ENCODE peak calls at places on chromosomes 5 and 9, in seven cellular contexts. X, Z, Y, U, A, N and C are unnamed samples.

GRCh38 chr5:144812770-144813169 is 642.1 kb downstream of the KCTD16 start:
- DNase-seq in X (no peak), Z (no peak), Y (peak), U (peak), A (no peak), N (peak), C (peak)

GRCh38 chr9:109972026-109973005 is 192.3 kb downstream of the PALM2AKAP2 start:
- DNase-seq in X (no peak), Z (no peak), Y (no peak), U (no peak), A (no peak), N (no peak), C (no peak)

GRCh38 chr9:126057036-126057435 is 269.6 kb upstream of the MVB12B start:
- DNase-seq in X (no peak), Z (no peak), Y (peak), U (no peak), A (no peak), N (no peak), C (no peak)

GRCh38 chr5:53364098-53364497 is 116.3 kb upstream of the FST start:
- DNase-seq in X (peak), Z (no peak), Y (no peak), U (no peak), A (no peak), N (no peak), C (no peak)

GRCh38 chr5:34656001-34656699 is at the start of gene RAI14:
- DNase-seq in X (peak), Z (peak), Y (peak), U (no peak), A (peak), N (peak), C (peak)

GRCh38 chr5:178267245-178267644 is 34.6 kb upstream of the PHYKPL start:
- DNase-seq in X (no peak), Z (no peak), Y (no peak), U (no peak), A (no peak), N (no peak), C (no peak)

GRCh38 chr9:112544477-112544876 is 57.9 kb downstream of the KIAA1958 start:
- DNase-seq in X (no peak), Z (no peak), Y (no peak), U (no peak), A (no peak), N (no peak), C (no peak)

GRCh38 chr9:69919461-69920061 is 98.9 kb downstream of the CFAP95 start:
- DNase-seq in X (no peak), Z (no peak), Y (peak), U (peak), A (no peak), N (no peak), C (no peak)

GRCh38 chr5:5104550-5104949 is 35.6 kb upstream of the ADAMTS16 start:
- DNase-seq in X (no peak), Z (no peak), Y (no peak), U (no peak), A (no peak), N (no peak), C (no peak)

GRCh38 chr5:60673329-60673728 is 26.6 kb downstream of the DEPDC1B start:
- DNase-seq in X (no peak), Z (no peak), Y (no peak), U (no peak), A (no peak), N (no peak), C (no peak)

GRCh38 chr9:82456621-82457020 is 468.0 kb downstream of the SPATA31D1 start:
- DNase-seq in X (no peak), Z (no peak), Y (peak), U (peak), A (no peak), N (no peak), C (no peak)

GRCh38 chr9:127049581-127049980 is 72.9 kb downstream of the ANGPTL2 start:
- DNase-seq in X (no peak), Z (no peak), Y (peak), U (no peak), A (no peak), N (no peak), C (no peak)

GRCh38 chr9:87375397-87376073 is 122.1 kb upstream of the DAPK1 start:
- DNase-seq in X (no peak), Z (no peak), Y (no peak), U (no peak), A (no peak), N (no peak), C (no peak)

GRCh38 chr5:176400382-176401156 is 12.0 kb downstream of the HIGD2A start:
- DNase-seq in X (no peak), Z (no peak), Y (no peak), U (no peak), A (peak), N (no peak), C (no peak)

GRCh38 chr9:81321551-81321950 is 367.8 kb downstream of the TLE1 start:
- DNase-seq in X (no peak), Z (no peak), Y (no peak), U (no peak), A (no peak), N (no peak), C (no peak)

GRCh38 chr5:54702470-54702869 is 184.9 kb downstream of the SNX18 start:
- DNase-seq in X (no peak), Z (no peak), Y (no peak), U (no peak), A (no peak), N (no peak), C (no peak)

GRCh38 chr9:4717815-4718214 is 23.2 kb downstream of the AK3 start:
- DNase-seq in X (no peak), Z (no peak), Y (no peak), U (no peak), A (no peak), N (no peak), C (no peak)

GRCh38 chr5:149632311-149633251 is 51.3 kb downstream of the ARHGEF37 start:
- DNase-seq in X (no peak), Z (no peak), Y (peak), U (no peak), A (peak), N (no peak), C (no peak)

GRCh38 chr9:18666348-18666747 is 192.4 kb downstream of the ADAMTSL1 start:
- DNase-seq in X (no peak), Z (no peak), Y (peak), U (no peak), A (no peak), N (no peak), C (no peak)

GRCh38 chr5:14724633-14725032 is 60.1 kb downstream of the OTULIN start:
- DNase-seq in X (no peak), Z (no peak), Y (no peak), U (no peak), A (no peak), N (peak), C (no peak)

GRCh38 chr9:106583751-106584150 is 279.2 kb upstream of the ZNF462 start:
- DNase-seq in X (no peak), Z (no peak), Y (no peak), U (peak), A (no peak), N (no peak), C (no peak)

GRCh38 chr9:13513262-13513661 is 233.8 kb upstream of the MPDZ start:
- DNase-seq in X (no peak), Z (no peak), Y (peak), U (no peak), A (no peak), N (no peak), C (no peak)

GRCh38 chr9:112224401-112225289 is 49.5 kb upstream of the SUSD1 start:
- DNase-seq in X (no peak), Z (no peak), Y (peak), U (peak), A (no peak), N (no peak), C (no peak)

GRCh38 chr5:154194348-154195329 is 4.1 kb downstream of the GALNT10 start:
- DNase-seq in X (no peak), Z (no peak), Y (peak), U (no peak), A (peak), N (no peak), C (no peak)

GRCh38 chr5:140253985-140254384 is 48.9 kb downstream of the PFDN1 start:
- DNase-seq in X (no peak), Z (no peak), Y (peak), U (no peak), A (peak), N (peak), C (no peak)

GRCh38 chr5:180172447-180173197 is 36.4 kb downstream of the RASGEF1C start:
- DNase-seq in X (peak), Z (peak), Y (peak), U (no peak), A (no peak), N (no peak), C (no peak)

GRCh38 chr9:28267351-28267750 is 694.1 kb upstream of the C9orf72 start:
- DNase-seq in X (no peak), Z (no peak), Y (no peak), U (no peak), A (no peak), N (no peak), C (no peak)

GRCh38 chr9:86303316-86303975 is 21.1 kb upstream of the ISCA1 start:
- DNase-seq in X (no peak), Z (no peak), Y (no peak), U (no peak), A (no peak), N (no peak), C (no peak)

GRCh38 chr5:134070979-134071849 is 43.3 kb upstream of the TCF7 start:
- DNase-seq in X (no peak), Z (no peak), Y (no peak), U (no peak), A (peak), N (no peak), C (peak)

GRCh38 chr5:39164016-39164415 is 55.3 kb downstream of the FYB1 start:
- DNase-seq in X (no peak), Z (no peak), Y (no peak), U (no peak), A (no peak), N (peak), C (no peak)

GRCh38 chr9:124781967-124782660 is 5.2 kb downstream of the OLFML2A start:
- DNase-seq in X (no peak), Z (peak), Y (no peak), U (no peak), A (peak), N (no peak), C (no peak)

GRCh38 chr9:7402704-7403389 is 396.7 kb downstream of the DMAC1 start:
- DNase-seq in X (no peak), Z (no peak), Y (peak), U (peak), A (no peak), N (no peak), C (no peak)

GRCh38 chr9:15306068-15306756 is 804 bp downstream of the TTC39B start:
- DNase-seq in X (peak), Z (no peak), Y (peak), U (no peak), A (peak), N (peak), C (peak)

GRCh38 chr9:6000955-6001354 is 14.5 kb downstream of the RANBP6 start:
- DNase-seq in X (no peak), Z (no peak), Y (no peak), U (no peak), A (no peak), N (no peak), C (no peak)

GRCh38 chr5:138274189-138274853 is at the start of gene GFRA3:
- DNase-seq in X (no peak), Z (peak), Y (no peak), U (no peak), A (no peak), N (no peak), C (peak)

GRCh38 chr9:121636411-121636865 is 15.0 kb upstream of the DAB2IP start:
- DNase-seq in X (no peak), Z (no peak), Y (peak), U (no peak), A (no peak), N (peak), C (no peak)

GRCh38 chr9:107712390-107712789 is 222.8 kb upstream of the KLF4 start:
- DNase-seq in X (no peak), Z (no peak), Y (peak), U (peak), A (no peak), N (no peak), C (no peak)

GRCh38 chr5:14428302-14429081 is 153.1 kb upstream of the OTULINL start:
- DNase-seq in X (no peak), Z (no peak), Y (no peak), U (no peak), A (no peak), N (no peak), C (no peak)

GRCh38 chr5:106825379-106825778 is 845.4 kb downstream of the EFNA5 start:
- DNase-seq in X (no peak), Z (no peak), Y (peak), U (no peak), A (no peak), N (no peak), C (no peak)

GRCh38 chr9:136531904-136532798 is 13.7 kb downstream of the NOTCH1 start:
- DNase-seq in X (no peak), Z (no peak), Y (no peak), U (no peak), A (no peak), N (no peak), C (no peak)
- H3K4me3 ChIP-seq in X (peak), Z (no peak), Y (no peak), U (no peak), A (peak), N (no peak), C (no peak)

GRCh38 chr5:74478328-74478727 is 162.2 kb downstream of the ENC1 start:
- DNase-seq in X (no peak), Z (no peak), Y (no peak), U (no peak), A (no peak), N (no peak), C (no peak)

GRCh38 chr5:74476197-74477081 is 164.1 kb downstream of the ENC1 start:
- DNase-seq in X (no peak), Z (no peak), Y (no peak), U (no peak), A (no peak), N (no peak), C (no peak)

GRCh38 chr5:74477082-74477453 is 163.5 kb downstream of the ENC1 start:
- DNase-seq in X (no peak), Z (no peak), Y (no peak), U (no peak), A (no peak), N (no peak), C (no peak)

GRCh38 chr5:74483001-74483400 is 157.5 kb downstream of the ENC1 start:
- DNase-seq in X (no peak), Z (no peak), Y (no peak), U (no peak), A (no peak), N (no peak), C (no peak)

GRCh38 chr5:74477761-74478160 is 162.8 kb downstream of the ENC1 start:
- DNase-seq in X (no peak), Z (no peak), Y (no peak), U (no peak), A (no peak), N (no peak), C (no peak)
- H3K4me3 ChIP-seq in X (no peak), Z (no peak), Y (no peak), U (no peak), A (no peak), N (no peak), C (no peak)

DNA sequence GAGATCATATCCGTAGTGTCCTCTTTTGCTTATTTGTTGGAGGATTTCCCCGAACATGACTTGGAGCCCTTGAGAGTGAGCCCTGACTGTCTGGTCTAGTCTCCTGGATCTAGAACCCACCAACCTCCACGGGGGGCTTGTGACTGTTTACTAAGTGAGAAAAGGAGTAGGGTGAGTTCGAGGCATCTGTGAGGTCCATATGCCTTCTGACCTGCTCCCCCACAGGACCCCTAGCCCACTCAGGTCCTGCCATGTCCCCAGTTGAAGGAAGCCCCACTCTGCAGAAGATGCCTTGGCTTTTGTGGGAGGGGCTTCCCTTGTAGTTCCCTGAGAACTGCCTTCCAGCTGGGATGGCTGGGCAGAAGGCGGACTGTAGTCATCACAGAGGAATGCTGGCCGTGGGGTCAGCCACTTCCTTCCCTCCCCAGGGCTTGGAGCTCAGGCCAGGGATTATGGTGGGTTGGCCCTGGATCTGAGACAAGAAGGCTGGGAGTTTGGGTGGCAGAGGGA is 7.0 kb upstream of the IRF1 start:
- DNase-seq in X (peak), Z (no peak), Y (peak), U (peak), A (peak), N (peak), C (peak)
- H3K4me3 ChIP-seq in X (peak), Z (no peak), Y (peak), U (peak), A (peak), N (peak), C (no peak)

GRCh38 chr5:6716634-6717149 is 3.5 kb downstream of the TENT4A start:
- DNase-seq in X (no peak), Z (no peak), Y (no peak), U (no peak), A (no peak), N (no peak), C (no peak)

GRCh38 chr5:6715758-6716633 is 2.8 kb downstream of the TENT4A start:
- DNase-seq in X (no peak), Z (no peak), Y (no peak), U (no peak), A (no peak), N (no peak), C (no peak)

GRCh38 chr5:6717687-6718086 is 4.5 kb downstream of the TENT4A start:
- DNase-seq in X (no peak), Z (no peak), Y (no peak), U (no peak), A (no peak), N (no peak), C (no peak)

GRCh38 chr5:6718161-6718681 is 5.0 kb downstream of the TENT4A start:
- DNase-seq in X (no peak), Z (no peak), Y (no peak), U (no peak), A (no peak), N (no peak), C (no peak)

DNA sequence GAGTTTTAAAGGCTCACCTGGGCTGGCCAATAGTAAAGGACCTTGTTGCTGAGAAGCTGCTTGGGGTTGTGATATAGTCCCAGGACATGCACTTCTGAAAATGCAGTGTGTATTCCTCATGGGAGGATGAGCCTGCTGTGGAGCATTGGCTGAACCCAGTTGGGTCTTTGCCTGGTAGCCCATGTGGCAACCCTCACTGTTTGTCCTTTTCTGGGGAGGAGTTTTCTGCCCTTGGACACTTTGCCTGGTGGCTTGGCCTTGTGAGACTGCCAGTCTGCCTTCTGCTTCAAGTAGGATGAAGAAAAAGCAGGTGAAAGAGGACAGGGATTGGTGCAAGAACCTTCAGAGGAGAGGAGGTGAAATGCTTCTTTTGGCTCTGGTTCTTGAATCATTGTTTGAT is 4.0 kb downstream of the TENT4A start:
- DNase-seq in X (no peak), Z (no peak), Y (no peak), U (no peak), A (no peak), N (no peak), C (no peak)
- H3K4me3 ChIP-seq in X (no peak), Z (peak), Y (no peak), U (peak), A (no peak), N (no peak), C (no peak)

DNA sequence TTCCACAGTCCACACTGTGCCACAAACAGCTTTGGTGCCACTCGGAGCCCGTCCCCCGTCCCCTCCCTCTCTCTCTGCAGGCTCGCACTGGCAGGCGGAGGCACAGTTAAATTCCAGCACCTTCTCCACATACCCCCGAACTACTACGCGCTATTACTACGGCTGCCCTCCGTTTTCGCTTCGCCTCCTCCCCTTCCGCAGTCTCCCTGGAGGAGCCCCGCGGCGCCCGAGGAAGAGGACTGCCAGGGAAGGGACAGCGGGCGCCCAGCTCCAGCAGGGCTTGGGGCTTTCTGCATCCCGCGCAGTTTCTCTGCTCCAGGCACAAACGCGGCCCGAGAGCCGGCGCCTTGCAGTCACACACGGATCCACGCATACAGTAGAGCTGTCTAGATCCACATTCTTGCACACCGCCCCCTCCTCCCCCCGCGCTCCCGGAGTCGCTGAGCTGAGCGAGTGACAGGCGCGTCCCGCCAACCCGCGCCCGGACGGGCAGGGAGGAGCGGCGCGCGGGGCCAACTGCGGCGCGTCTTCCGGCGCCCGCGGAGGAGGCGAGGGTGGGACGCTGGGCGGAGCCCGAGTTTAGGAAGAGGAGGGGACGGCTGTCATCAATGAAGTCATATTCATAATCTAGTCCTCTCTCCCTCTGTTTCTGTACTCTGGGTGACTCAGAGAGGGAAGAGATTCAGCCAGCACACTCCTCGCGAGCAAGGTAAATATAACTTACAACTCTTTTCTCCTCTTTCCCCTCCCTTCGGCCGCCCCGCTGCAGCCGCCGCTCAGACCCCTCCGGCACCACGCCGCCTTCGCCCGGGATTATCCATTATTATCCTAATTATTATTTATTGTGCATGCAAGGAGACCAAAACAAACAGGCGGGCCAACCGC is at the start of gene SMARCA2:
- DNase-seq in X (peak), Z (peak), Y (peak), U (peak), A (peak), N (peak), C (peak)
- H3K4me3 ChIP-seq in X (peak), Z (peak), Y (peak), U (peak), A (peak), N (peak), C (peak)

GRCh38 chr5:141355641-141356040 is 820 bp downstream of the PCDHGA4 start:
- DNase-seq in X (no peak), Z (no peak), Y (no peak), U (no peak), A (no peak), N (no peak), C (no peak)
- H3K4me3 ChIP-seq in X (peak), Z (no peak), Y (peak), U (no peak), A (no peak), N (peak), C (peak)